ENCODE peak calls at places on chromosomes 12 and 14, in ten cellular contexts. U is T1000; M is CD8-positive, alpha-beta T cell; G is T-helper 2 cell; T is sigmoid colon; J is fibroblast of villous mesenchyme; K is HCEC 1CT; R is activated T-cell treated with anti-CD3 and anti-CD28 coated beads for 1 hour; S is NAMALWA; I is SW 1271. X is an unnamed sample.

GRCh38 chr14:100898935-100899840 is 4.3 kb downstream of the RTL1 start:
- DNase-seq in U (no peak), M (no peak), G (no peak), T (peak), J (no peak), K (no peak), R (no peak), S (no peak), I (no peak), X (no peak)

GRCh38 chr12:92503977-92504966 is 198.5 kb upstream of the PLEKHG7 start:
- DNase-seq in U (no peak), M (no peak), G (no peak), T (peak), J (no peak), K (no peak), R (no peak), S (peak), I (no peak), X (no peak)

GRCh38 chr14:85187521-85187920 is 342.4 kb upstream of the FLRT2 start:
- DNase-seq in U (no peak), M (no peak), G (no peak), T (no peak), J (peak), K (peak), R (no peak), S (no peak), I (no peak), X (no peak)

GRCh38 chr12:102429755-102430154 is 50.6 kb downstream of the IGF1 start:
- DNase-seq in U (no peak), M (no peak), G (no peak), T (peak), J (no peak), K (no peak), R (no peak), S (no peak), I (no peak), X (no peak)

GRCh38 chr12:132066749-132067148 is 77.4 kb downstream of the DDX51 start:
- DNase-seq in U (no peak), M (no peak), G (no peak), T (no peak), J (no peak), K (no peak), R (no peak), S (no peak), I (no peak), X (no peak)

GRCh38 chr12:79782197-79782890 is 91.6 kb upstream of the PAWR start:
- DNase-seq in U (no peak), M (no peak), G (no peak), T (no peak), J (peak), K (peak), R (no peak), S (no peak), I (peak), X (no peak)

GRCh38 chr12:9636150-9636549 is 28.4 kb upstream of the KLRB1 start:
- DNase-seq in U (no peak), M (no peak), G (no peak), T (no peak), J (no peak), K (no peak), R (no peak), S (no peak), I (no peak), X (no peak)

GRCh38 chr12:42794811-42795210 is 205.3 kb upstream of the PRICKLE1 start:
- DNase-seq in U (no peak), M (no peak), G (no peak), T (no peak), J (peak), K (peak), R (no peak), S (no peak), I (no peak), X (no peak)

GRCh38 chr14:35897616-35898111 is 71.5 kb downstream of the BRMS1L start:
- DNase-seq in U (no peak), M (no peak), G (no peak), T (no peak), J (no peak), K (no peak), R (no peak), S (no peak), I (no peak), X (no peak)

GRCh38 chr12:90013409-90013808 is 304.8 kb upstream of the ATP2B1 start:
- DNase-seq in U (no peak), M (no peak), G (no peak), T (no peak), J (peak), K (peak), R (no peak), S (peak), I (peak), X (no peak)

GRCh38 chr14:101561145-101561896 is at the start of gene DIO3:
- DNase-seq in U (peak), M (no peak), G (no peak), T (no peak), J (peak), K (no peak), R (no peak), S (no peak), I (no peak), X (no peak)

GRCh38 chr12:41956353-41956752 is 188.3 kb downstream of the GXYLT1 start:
- DNase-seq in U (no peak), M (no peak), G (no peak), T (no peak), J (no peak), K (no peak), R (no peak), S (no peak), I (no peak), X (no peak)

GRCh38 chr14:87712386-87713113 is 280.4 kb downstream of the GALC start:
- DNase-seq in U (no peak), M (no peak), G (no peak), T (no peak), J (no peak), K (no peak), R (no peak), S (no peak), I (no peak), X (no peak)

GRCh38 chr14:20556500-20557211 is 4.2 kb downstream of the RNASE9 start:
- DNase-seq in U (no peak), M (no peak), G (no peak), T (no peak), J (no peak), K (no peak), R (no peak), S (no peak), I (no peak), X (no peak)

GRCh38 chr14:73432124-73432523 is 26.2 kb downstream of the NUMB start:
- DNase-seq in U (no peak), M (no peak), G (no peak), T (no peak), J (no peak), K (no peak), R (no peak), S (no peak), I (no peak), X (no peak)

X was measured in retinal pigment epithelial cell.